ENCODE peak calls at places on chromosomes 5 and 9, in four cellular contexts. D is epithelial cell of proximal tubule; Z is SJSA1; A is CD8-positive, alpha-beta T cell. N is an unnamed sample.

GRCh38 chr9:18006591-18006990 is 427.7 kb downstream of the SH3GL2 start:
- DNase-seq in D (no peak), Z (no peak), A (no peak), N (no peak)

GRCh38 chr5:76180817-76181805 is 97.9 kb downstream of the SV2C start:
- DNase-seq in D (peak; percentile 59), Z (no peak), A (no peak), N (no peak)

GRCh38 chr9:73515216-73515615 is 363.6 kb downstream of the ANXA1 start:
- DNase-seq in D (no peak), Z (no peak), A (no peak), N (no peak)

GRCh38 chr5:944992-945685 is 52.5 kb downstream of the TRIP13 start:
- DNase-seq in D (no peak), Z (no peak), A (no peak), N (no peak)

GRCh38 chr9:73216016-73216415 is 64.4 kb downstream of the ANXA1 start:
- DNase-seq in D (no peak), Z (no peak), A (no peak), N (no peak)

GRCh38 chr5:14665949-14666741 is 1.6 kb downstream of the OTULIN start:
- DNase-seq in D (no peak), Z (no peak), A (peak; percentile 63), N (peak; percentile 28)

GRCh38 chr5:16108418-16108817 is 71.2 kb downstream of the MARCHF11 start:
- DNase-seq in D (no peak), Z (no peak), A (no peak), N (no peak)

GRCh38 chr5:175305251-175305650 is 138.7 kb downstream of the DRD1 start:
- DNase-seq in D (no peak), Z (no peak), A (no peak), N (no peak)

GRCh38 chr5:83586874-83587776 is 115.6 kb downstream of the VCAN start:
- DNase-seq in D (no peak), Z (no peak), A (no peak), N (no peak)

GRCh38 chr5:72767289-72768010 is 49.0 kb upstream of the TNPO1 start:
- DNase-seq in D (no peak), Z (no peak), A (no peak), N (no peak)

GRCh38 chr5:35185518-35185917 is 44.8 kb downstream of the PRLR start:
- DNase-seq in D (no peak), Z (no peak), A (no peak), N (no peak)

GRCh38 chr5:93892481-93892880 is 151.1 kb upstream of the POU5F2 start:
- DNase-seq in D (no peak), Z (no peak), A (no peak), N (no peak)

GRCh38 chr9:2127486-2127885 is 112.3 kb downstream of the SMARCA2 start:
- DNase-seq in D (peak; percentile 6), Z (no peak), A (no peak), N (no peak)

GRCh38 chr5:61640631-61641030 is 308.6 kb downstream of the ZSWIM6 start:
- DNase-seq in D (no peak), Z (peak; percentile 32), A (no peak), N (no peak)

GRCh38 chr5:78640622-78641021 is 8.0 kb downstream of the LHFPL2 start:
- DNase-seq in D (peak; percentile 65), Z (no peak), A (no peak), N (no peak)

GRCh38 chr5:167759411-167759821 is 532.0 kb upstream of the WWC1 start:
- DNase-seq in D (peak; percentile 68), Z (peak; percentile 48), A (no peak), N (no peak)

GRCh38 chr9:92980085-92980745 is 32.9 kb downstream of the FGD3 start:
- DNase-seq in D (no peak), Z (no peak), A (no peak), N (no peak)

GRCh38 chr9:128034821-128035764 is 32.0 kb downstream of the NAIF1 start:
- DNase-seq in D (peak; percentile 49), Z (peak; percentile 44), A (peak; percentile 63), N (no peak)

GRCh38 chr9:128987800-128988199 is 40.3 kb downstream of the NUP188 start:
- DNase-seq in D (no peak), Z (no peak), A (no peak), N (no peak)

GRCh38 chr5:169581580-169582227 is 1.9 kb upstream of the SPDL1 start:
- DNase-seq in D (no peak), Z (peak; percentile 70), A (peak; percentile 61), N (peak; percentile 37)

GRCh38 chr5:137234973-137235943 is 263.9 kb downstream of the SPOCK1 start:
- DNase-seq in D (no peak), Z (no peak), A (no peak), N (no peak)

GRCh38 chr9:91040371-91041215 is 239.0 kb downstream of the SYK start:
- DNase-seq in D (no peak), Z (no peak), A (no peak), N (no peak)

GRCh38 chr5:78649220-78649700 is 688 bp upstream of the LHFPL2 start:
- DNase-seq in D (no peak), Z (no peak), A (no peak), N (no peak)

GRCh38 chr5:55594636-55595035 is 59.9 kb upstream of the PLPP1 start:
- DNase-seq in D (no peak), Z (no peak), A (no peak), N (no peak)

GRCh38 chr9:35274988-35275387 is 113.2 kb downstream of the UNC13B start:
- DNase-seq in D (no peak), Z (no peak), A (no peak), N (no peak)

GRCh38 chr9:135329571-135330306 is 149.8 kb upstream of the PPP1R26 start:
- DNase-seq in D (no peak), Z (no peak), A (no peak), N (no peak)

GRCh38 chr5:135133698-135134515 is 99.9 kb upstream of the PITX1 start:
- DNase-seq in D (no peak), Z (no peak), A (no peak), N (no peak)

GRCh38 chr9:89623925-89624420 is 19.2 kb downstream of the GADD45G start:
- DNase-seq in D (no peak), Z (no peak), A (no peak), N (no peak)

GRCh38 chr5:169429044-169429443 is 128.1 kb upstream of the SLIT3 start:
- DNase-seq in D (no peak), Z (peak; percentile 56), A (no peak), N (no peak)

GRCh38 chr9:111926421-111926875 is 29.8 kb downstream of the UGCG start:
- DNase-seq in D (no peak), Z (no peak), A (peak; percentile 60), N (peak; percentile 26)

GRCh38 chr9:69236188-69236587 is 62.1 kb downstream of the TJP2 start:
- DNase-seq in D (no peak), Z (no peak), A (no peak), N (no peak)

GRCh38 chr9:23707249-23707648 is 118.8 kb downstream of the ELAVL2 start:
- DNase-seq in D (no peak), Z (no peak), A (no peak), N (no peak)

GRCh38 chr5:178496219-178496618 is 94.0 kb downstream of the COL23A1 start:
- DNase-seq in D (no peak), Z (no peak), A (no peak), N (no peak)

GRCh38 chr5:53126514-53126913 is 17.0 kb upstream of the MOCS2 start:
- DNase-seq in D (no peak), Z (no peak), A (no peak), N (no peak)

GRCh38 chr9:98375138-98375726 is 119.8 kb upstream of the TBC1D2 start:
- DNase-seq in D (peak; percentile 89), Z (peak; percentile 19), A (no peak), N (no peak)

GRCh38 chr5:66658516-66658915 is 62.3 kb downstream of the MAST4 start:
- DNase-seq in D (no peak), Z (no peak), A (no peak), N (no peak)